ENCODE peak calls at places on chromosomes 1 and 21, in eight cellular contexts. Q is IMR-90; S is uterus; A is tibial nerve; V is aorta; P is CD4-positive, alpha-beta memory T cell; E is K562; N is hepatocyte. G is an unnamed sample. For H3K36me3, the result is how much of the 10 kb centered on the place peaks cover.

GRCh38 chr21:42009018-42009830 is 936 bp downstream of the ZBTB21 start:
- DNase-seq in S (peak), Q (peak), E (peak), N (peak), V (peak), P (peak), A (no peak), G (peak)

GRCh38 chr1:3049905-3050304 is 19.1 kb upstream of the PRDM16 start:
- DNase-seq in A (no peak), E (no peak), Q (no peak), P (no peak), N (no peak), V (no peak), S (no peak), G (no peak)

GRCh38 chr1:3515774-3516480 is 61.5 kb downstream of the ARHGEF16 start:
- DNase-seq in A (no peak), N (no peak), V (no peak), P (no peak), E (no peak), S (no peak), Q (no peak), G (no peak)

GRCh38 chr1:116067564-116067887 is 43.7 kb upstream of the MAB21L3 start:
- DNase-seq in S (no peak), P (no peak), A (peak), V (peak), Q (peak), E (no peak), N (peak), G (no peak)

GRCh38 chr1:210294991-210295773 is 33.5 kb upstream of the HHAT start:
- DNase-seq in S (peak), V (peak), Q (no peak), P (no peak), N (peak), E (no peak), A (no peak), G (peak)

GRCh38 chr1:200131551-200132125 is 104.1 kb downstream of the NR5A2 start:
- DNase-seq in P (no peak), Q (peak), S (no peak), V (no peak), E (no peak), A (no peak), N (peak), G (no peak)

GRCh38 chr1:160115545-160116276 is at the start of gene ATP1A2:
- DNase-seq in P (no peak), S (no peak), E (no peak), Q (no peak), A (no peak), V (no peak), N (no peak), G (no peak)

GRCh38 chr1:171983584-171983983 is 142.3 kb downstream of the DNM3 start:
- DNase-seq in Q (peak), A (no peak), S (no peak), N (peak), E (no peak), V (no peak), P (no peak), G (no peak)

GRCh38 chr21:31293986-31294385 is 50.1 kb downstream of the TIAM1 start:
- DNase-seq in S (peak), E (no peak), Q (peak), V (no peak), P (no peak), A (no peak), N (peak), G (peak)

GRCh38 chr1:203663294-203663693 is 36.7 kb downstream of the ATP2B4 start:
- DNase-seq in V (no peak), E (no peak), S (no peak), N (no peak), A (no peak), Q (peak), P (no peak), G (peak)

GRCh38 chr1:8276932-8277331 is 41.0 kb upstream of the SLC45A1 start:
- DNase-seq in N (no peak), Q (no peak), E (no peak), V (no peak), P (no peak), A (no peak), S (no peak), G (no peak)

GRCh38 chr1:8276173-8276914 is 41.6 kb upstream of the SLC45A1 start:
- DNase-seq in V (no peak), S (no peak), N (no peak), A (no peak), P (no peak), Q (no peak), E (no peak), G (no peak)

GRCh38 chr1:8274396-8274795 is 43.5 kb upstream of the SLC45A1 start:
- DNase-seq in N (no peak), S (no peak), Q (no peak), A (no peak), E (no peak), P (no peak), V (no peak), G (no peak)
- H3K27ac ChIP-seq in N (no peak), S (no peak), Q (no peak), A (no peak), E (no peak), P (no peak), V (no peak), G (no peak)

GRCh38 chr1:101365186-101365585 is 128.4 kb downstream of the S1PR1 start:
- DNase-seq in E (no peak), Q (peak), P (no peak), N (no peak), S (no peak), V (no peak), A (no peak), G (no peak)
- H3K36me3 ChIP-seq in E (under half), Q (under half), P (under half), N (under half), S (under half), V (under half), A (under half), G (under half)

GRCh38 chr21:39869141-39869818 is 2.0 kb downstream of the PCP4 start:
- DNase-seq in N (no peak), P (no peak), A (no peak), Q (no peak), V (no peak), S (no peak), E (no peak), G (no peak)
- H3K4me3 ChIP-seq in N (no peak), P (no peak), A (no peak), Q (no peak), V (no peak), S (no peak), E (no peak), G (no peak)

GRCh38 chr1:215606036-215606435 is 38.9 kb downstream of the KCTD3 start:
- DNase-seq in E (no peak), Q (no peak), S (no peak), V (no peak), N (no peak), P (no peak), A (no peak), G (no peak)
- H3K27ac ChIP-seq in E (no peak), Q (peak), S (no peak), V (no peak), N (no peak), P (no peak), A (no peak), G (no peak)

GRCh38 chr1:233672732-233673131 is 58.8 kb downstream of the KCNK1 start:
- DNase-seq in V (no peak), A (no peak), E (no peak), S (no peak), P (no peak), Q (no peak), N (no peak), G (no peak)

GRCh38 chr1:233675394-233675793 is 61.5 kb downstream of the KCNK1 start:
- DNase-seq in Q (no peak), V (no peak), S (no peak), N (no peak), P (no peak), E (no peak), A (no peak), G (no peak)

GRCh38 chr1:233675893-233676292 is 62.0 kb downstream of the KCNK1 start:
- DNase-seq in P (no peak), A (no peak), Q (no peak), N (no peak), E (peak), S (no peak), V (no peak), G (no peak)

GRCh38 chr1:233673146-233673946 is 59.4 kb downstream of the KCNK1 start:
- DNase-seq in V (no peak), A (no peak), N (no peak), Q (no peak), P (no peak), E (no peak), S (no peak), G (no peak)

DNA sequence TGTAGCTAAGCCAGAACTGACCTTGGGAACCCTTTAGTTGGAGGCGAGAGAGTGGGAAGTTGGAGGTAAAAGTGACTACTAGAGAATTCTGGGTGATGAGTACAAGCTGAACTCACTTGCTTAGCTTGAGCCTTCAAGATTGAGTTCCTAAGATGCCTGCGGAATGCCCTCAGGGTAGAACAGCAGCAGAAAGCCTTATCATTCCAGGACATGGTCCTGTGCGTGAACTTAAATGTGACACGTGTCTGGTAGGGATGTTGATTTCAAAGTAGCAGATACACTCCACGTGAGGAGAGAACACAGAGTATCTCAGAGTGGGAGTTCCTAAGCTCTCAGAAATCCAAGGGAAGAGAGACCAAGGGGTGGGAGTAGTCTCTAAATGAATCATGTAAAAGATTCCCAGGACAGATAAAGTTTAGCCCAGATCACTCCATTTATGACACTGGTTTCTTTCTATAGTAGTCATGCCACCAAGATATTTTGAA is 60.1 kb downstream of the KCNK1 start:
- DNase-seq in P (no peak), V (no peak), A (no peak), N (peak), Q (peak), E (peak), S (no peak), G (no peak)
- H3K36me3 ChIP-seq in P (under half), V (under half), A (under half), N (under half), Q (under half), E (under half), S (under half), G (under half)

DNA sequence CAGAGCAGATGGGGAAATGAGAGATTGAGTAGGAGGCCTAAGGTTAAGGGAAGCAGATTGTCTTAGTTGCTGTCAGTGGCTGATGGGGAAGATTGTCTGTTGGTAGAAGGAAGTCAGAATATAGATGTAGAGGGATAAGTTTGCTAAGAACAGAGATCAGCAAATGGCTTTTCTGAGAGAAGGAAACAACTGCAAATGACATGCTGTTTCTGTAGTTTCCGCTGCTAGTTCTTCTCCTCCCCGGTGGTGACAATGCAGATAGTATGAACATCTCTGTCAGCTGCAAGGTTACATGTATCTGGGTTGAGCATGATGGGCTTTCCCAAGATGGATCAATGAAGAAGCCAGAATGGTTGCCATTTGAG is 830 bp downstream of the CD1C start:
- DNase-seq in Q (no peak), E (no peak), A (no peak), V (no peak), N (no peak), P (no peak), S (no peak), G (no peak)
- H3K4me3 ChIP-seq in Q (no peak), E (no peak), A (no peak), V (no peak), N (no peak), P (no peak), S (no peak), G (no peak)

GRCh38 chr1:119647734-119648619 is at the start of gene ZNF697:
- DNase-seq in N (peak), E (peak), V (peak), P (no peak), S (peak), Q (peak), A (peak), G (peak)

GRCh38 chr1:119646521-119647227 is 1.4 kb downstream of the ZNF697 start:
- DNase-seq in V (no peak), S (no peak), Q (peak), N (peak), P (no peak), A (no peak), E (peak), G (no peak)

GRCh38 chr1:119648620-119649004 is 546 bp upstream of the ZNF697 start:
- DNase-seq in A (no peak), N (no peak), Q (no peak), P (no peak), V (no peak), E (peak), S (no peak), G (no peak)

GRCh38 chr1:119651133-119651532 is 3.1 kb upstream of the ZNF697 start:
- DNase-seq in E (no peak), Q (no peak), N (no peak), V (no peak), A (no peak), P (no peak), S (no peak), G (no peak)

GRCh38 chr1:119647228-119647733 is 785 bp downstream of the ZNF697 start:
- DNase-seq in E (no peak), N (no peak), Q (no peak), A (no peak), P (no peak), S (no peak), V (peak), G (no peak)
- H3K27ac ChIP-seq in E (peak), N (peak), Q (peak), A (peak), P (no peak), S (peak), V (no peak), G (peak)